ENCODE peak calls at places on chromosomes 4 and X, in four cellular contexts. One of them, this sample, is unnamed.

GRCh38 chr4:72951628-72952027 is 117.9 kb downstream of the COX18 start:
- DNase-seq in activated CD4-positive, alpha-beta T cell treated with anti-CD3 and anti-CD28 coated beads, Interleukin-2, amount 50 U/mL, for 48 hours: no peak
- DNase-seq in left cardiac atrium: no peak
- DNase-seq in transverse colon: no peak
- DNase-seq in this sample: no peak

GRCh38 chr4:183912585-183912984 is 7.5 kb downstream of the STOX2 start:
- DNase-seq in transverse colon: no peak
- DNase-seq in left cardiac atrium: no peak
- DNase-seq in activated CD4-positive, alpha-beta T cell treated with anti-CD3 and anti-CD28 coated beads, Interleukin-2, amount 50 U/mL, for 48 hours: no peak
- DNase-seq in this sample: no peak

GRCh38 chr4:53536328-53536727 is 55.0 kb downstream of the LNX1 start:
- DNase-seq in left cardiac atrium: no peak
- DNase-seq in activated CD4-positive, alpha-beta T cell treated with anti-CD3 and anti-CD28 coated beads, Interleukin-2, amount 50 U/mL, for 48 hours: no peak
- DNase-seq in transverse colon: no peak
- DNase-seq in this sample: no peak

GRCh38 chr4:144582105-144582850 is 63.7 kb upstream of the HHIP start:
- DNase-seq in activated CD4-positive, alpha-beta T cell treated with anti-CD3 and anti-CD28 coated beads, Interleukin-2, amount 50 U/mL, for 48 hours: no peak
- DNase-seq in left cardiac atrium: no peak
- DNase-seq in transverse colon: no peak
- DNase-seq in this sample: no peak

GRCh38 chr4:141248029-141248428 is 27.3 kb downstream of the ZNF330 start:
- DNase-seq in activated CD4-positive, alpha-beta T cell treated with anti-CD3 and anti-CD28 coated beads, Interleukin-2, amount 50 U/mL, for 48 hours: no peak
- DNase-seq in transverse colon: no peak
- DNase-seq in left cardiac atrium: no peak
- DNase-seq in this sample: peak

GRCh38 chrX:100829730-100830129 is 9.5 kb downstream of the CSTF2 start:
- DNase-seq in activated CD4-positive, alpha-beta T cell treated with anti-CD3 and anti-CD28 coated beads, Interleukin-2, amount 50 U/mL, for 48 hours: no peak
- DNase-seq in left cardiac atrium: no peak
- DNase-seq in transverse colon: no peak
- DNase-seq in this sample: no peak

GRCh38 chrX:136867096-136867491 is 13.4 kb downstream of the RBMX start:
- DNase-seq in transverse colon: no peak
- DNase-seq in left cardiac atrium: no peak
- DNase-seq in activated CD4-positive, alpha-beta T cell treated with anti-CD3 and anti-CD28 coated beads, Interleukin-2, amount 50 U/mL, for 48 hours: no peak
- DNase-seq in this sample: peak

GRCh38 chrX:139924696-139925094 is 8.2 kb downstream of the ATP11C start:
- DNase-seq in transverse colon: no peak
- DNase-seq in activated CD4-positive, alpha-beta T cell treated with anti-CD3 and anti-CD28 coated beads, Interleukin-2, amount 50 U/mL, for 48 hours: no peak
- DNase-seq in left cardiac atrium: no peak
- DNase-seq in this sample: no peak

GRCh38 chr4:155187989-155188388 is 20.4 kb upstream of the NPY2R start:
- DNase-seq in activated CD4-positive, alpha-beta T cell treated with anti-CD3 and anti-CD28 coated beads, Interleukin-2, amount 50 U/mL, for 48 hours: no peak
- DNase-seq in transverse colon: no peak
- DNase-seq in left cardiac atrium: no peak
- DNase-seq in this sample: no peak

GRCh38 chr4:29309050-29309449 is 1411.1 kb upstream of the PCDH7 start:
- DNase-seq in left cardiac atrium: no peak
- DNase-seq in activated CD4-positive, alpha-beta T cell treated with anti-CD3 and anti-CD28 coated beads, Interleukin-2, amount 50 U/mL, for 48 hours: no peak
- DNase-seq in transverse colon: no peak
- DNase-seq in this sample: no peak

GRCh38 chrX:123959281-123960063 is 2.0 kb upstream of the STAG2 start:
- DNase-seq in left cardiac atrium: peak
- DNase-seq in activated CD4-positive, alpha-beta T cell treated with anti-CD3 and anti-CD28 coated beads, Interleukin-2, amount 50 U/mL, for 48 hours: peak
- DNase-seq in transverse colon: peak
- DNase-seq in this sample: peak

GRCh38 chr4:21790437-21791029 is 158.0 kb downstream of the KCNIP4 start:
- DNase-seq in left cardiac atrium: no peak
- DNase-seq in activated CD4-positive, alpha-beta T cell treated with anti-CD3 and anti-CD28 coated beads, Interleukin-2, amount 50 U/mL, for 48 hours: no peak
- DNase-seq in transverse colon: no peak
- DNase-seq in this sample: peak

GRCh38 chrX:16640823-16641222 is 9.1 kb upstream of the S100G start:
- DNase-seq in transverse colon: no peak
- DNase-seq in activated CD4-positive, alpha-beta T cell treated with anti-CD3 and anti-CD28 coated beads, Interleukin-2, amount 50 U/mL, for 48 hours: no peak
- DNase-seq in left cardiac atrium: no peak
- DNase-seq in this sample: no peak

GRCh38 chr4:41992967-41993857 is 2.9 kb downstream of the SLC30A9 start:
- DNase-seq in activated CD4-positive, alpha-beta T cell treated with anti-CD3 and anti-CD28 coated beads, Interleukin-2, amount 50 U/mL, for 48 hours: no peak
- DNase-seq in left cardiac atrium: no peak
- DNase-seq in transverse colon: no peak
- DNase-seq in this sample: no peak

GRCh38 chr4:25834411-25835107 is 28.2 kb downstream of the SEL1L3 start:
- DNase-seq in transverse colon: no peak
- DNase-seq in activated CD4-positive, alpha-beta T cell treated with anti-CD3 and anti-CD28 coated beads, Interleukin-2, amount 50 U/mL, for 48 hours: no peak
- DNase-seq in left cardiac atrium: no peak
- DNase-seq in this sample: no peak

GRCh38 chr4:102823897-102824296 is 3.5 kb downstream of the UBE2D3 start:
- DNase-seq in transverse colon: no peak
- DNase-seq in activated CD4-positive, alpha-beta T cell treated with anti-CD3 and anti-CD28 coated beads, Interleukin-2, amount 50 U/mL, for 48 hours: no peak
- DNase-seq in left cardiac atrium: no peak
- DNase-seq in this sample: peak

GRCh38 chr4:69057620-69058409 is 38.5 kb upstream of the UGT2B7 start:
- DNase-seq in transverse colon: no peak
- DNase-seq in left cardiac atrium: no peak
- DNase-seq in activated CD4-positive, alpha-beta T cell treated with anti-CD3 and anti-CD28 coated beads, Interleukin-2, amount 50 U/mL, for 48 hours: no peak
- DNase-seq in this sample: no peak